ENCODE peak calls at places on chromosome 22, in seven cellular contexts. X is A549; S is stimulated activated CD4-positive, alpha-beta T cell treated with anti-CD3 and anti-CD28 coated beads, Interleukin-1b, Interleukin-23, amount 100 ng/mL, for 24 hours; L is GM03348; J is NCI-H187; E is endothelial cell; W is NCI-H345. V is an unnamed sample.

GRCh38 chr22:35761037-35761436 is 43.4 kb downstream of the APOL5 start:
- DNase-seq in E (no peak), J (no peak), W (no peak), S (no peak), X (peak; percentile 33), L (peak; percentile 41), V (no peak)

GRCh38 chr22:38638734-38639133 is 17.5 kb downstream of the FAM227A start:
- DNase-seq in L (no peak), S (no peak), J (no peak), W (no peak), E (no peak), X (no peak), V (no peak)

GRCh38 chr22:19909350-19910179 is 32.0 kb upstream of the COMT start:
- DNase-seq in W (peak; percentile 53), S (peak; percentile 72), E (peak; percentile 85), X (peak; percentile 68), J (no peak), L (peak; percentile 92), V (peak; percentile 82)

GRCh38 chr22:28670691-28671261 is 8.9 kb downstream of the TTC28 start:
- DNase-seq in L (no peak), X (no peak), J (no peak), W (no peak), S (no peak), E (no peak), V (no peak)

GRCh38 chr22:37330200-37331033 is 48.1 kb downstream of the CYTH4 start:
- DNase-seq in E (peak; percentile 74), J (no peak), S (no peak), X (peak; percentile 87), W (peak; percentile 10), L (peak; percentile 47), V (peak; percentile 67)

GRCh38 chr22:37747090-37747714 is 50.4 kb downstream of the TRIOBP start:
- DNase-seq in J (no peak), L (peak; percentile 50), X (peak; percentile 55), W (no peak), E (peak; percentile 67), S (no peak), V (no peak)

GRCh38 chr22:46250783-46251125 is 661 bp upstream of the CDPF1 start:
- DNase-seq in X (no peak), E (no peak), J (no peak), L (no peak), S (no peak), W (no peak), V (no peak)

GRCh38 chr22:38570841-38571364 is 920 bp upstream of the DMC1 start:
- DNase-seq in S (peak; percentile 10), L (peak; percentile 51), X (peak; percentile 28), J (no peak), E (peak; percentile 15), W (peak; percentile 12), V (peak; percentile 27)

GRCh38 chr22:12697441-12697840 is 2830.6 kb upstream of the OR11H1 start:
- DNase-seq in J (no peak), L (no peak), X (no peak), S (no peak), E (no peak), W (no peak), V (no peak)

GRCh38 chr22:19759459-19759993 is 1.1 kb upstream of the TBX1 start:
- DNase-seq in J (no peak), E (no peak), W (no peak), X (no peak), L (peak; percentile 61), S (no peak), V (no peak)

GRCh38 chr22:27116295-27116694 is 458.9 kb downstream of the MIAT start:
- DNase-seq in S (no peak), L (no peak), W (peak; percentile 17), E (no peak), J (no peak), X (peak; percentile 74), V (no peak)

GRCh38 chr22:47398491-47398890 is 636.0 kb downstream of the TBC1D22A start:
- DNase-seq in L (no peak), S (no peak), X (no peak), W (no peak), J (no peak), E (no peak), V (no peak)

GRCh38 chr22:24867327-24868022 is 61.5 kb downstream of the SGSM1 start:
- DNase-seq in W (no peak), E (no peak), S (no peak), X (no peak), L (no peak), J (no peak), V (no peak)